ENCODE peak calls at places on chromosome 10, in five cellular contexts. One of them, this sample, is unnamed.

GRCh38 chr10:127986543-127987466 is 79.9 kb downstream of the PTPRE start:
- DNase-seq in BJ: no peak
- DNase-seq in GM19239: no peak
- DNase-seq in caudate nucleus: no peak
- DNase-seq in fibroblast of pulmonary artery: no peak
- DNase-seq in this sample: no peak

GRCh38 chr10:77391605-77392235 is 245.9 kb downstream of the KCNMA1 start:
- DNase-seq in caudate nucleus: peak; percentile 23
- DNase-seq in BJ: peak; percentile 51
- DNase-seq in fibroblast of pulmonary artery: peak; percentile 88
- DNase-seq in GM19239: no peak
- DNase-seq in this sample: peak; percentile 21

GRCh38 chr10:72702868-72703581 is 11.1 kb downstream of the MCU start:
- DNase-seq in BJ: no peak
- DNase-seq in caudate nucleus: no peak
- DNase-seq in fibroblast of pulmonary artery: peak; percentile 88
- DNase-seq in GM19239: no peak
- DNase-seq in this sample: no peak

GRCh38 chr10:50992356-50992866 is 81.9 kb upstream of the PRKG1 start:
- DNase-seq in GM19239: no peak
- DNase-seq in caudate nucleus: no peak
- DNase-seq in BJ: no peak
- DNase-seq in fibroblast of pulmonary artery: peak; percentile 48
- DNase-seq in this sample: no peak

GRCh38 chr10:132120200-132120599 is 54.5 kb downstream of the JAKMIP3 start:
- DNase-seq in BJ: no peak
- DNase-seq in caudate nucleus: no peak
- DNase-seq in fibroblast of pulmonary artery: no peak
- DNase-seq in GM19239: no peak
- DNase-seq in this sample: no peak

GRCh38 chr10:69180525-69181204 is 631 bp downstream of the SUPV3L1 start:
- DNase-seq in GM19239: no peak
- DNase-seq in caudate nucleus: no peak
- DNase-seq in fibroblast of pulmonary artery: peak; percentile 18
- DNase-seq in BJ: no peak
- DNase-seq in this sample: no peak

GRCh38 chr10:86439544-86439943 is 72.9 kb upstream of the GRID1 start:
- DNase-seq in BJ: peak; percentile 47
- DNase-seq in GM19239: no peak
- DNase-seq in fibroblast of pulmonary artery: peak; percentile 97
- DNase-seq in caudate nucleus: no peak
- DNase-seq in this sample: peak; percentile 30

GRCh38 chr10:92483539-92483938 is 90.4 kb downstream of the IDE start:
- DNase-seq in GM19239: no peak
- DNase-seq in caudate nucleus: no peak
- DNase-seq in fibroblast of pulmonary artery: no peak
- DNase-seq in BJ: no peak
- DNase-seq in this sample: no peak

GRCh38 chr10:32065871-32066270 is 9.6 kb upstream of the KIF5B start:
- DNase-seq in BJ: no peak
- DNase-seq in fibroblast of pulmonary artery: peak; percentile 79
- DNase-seq in caudate nucleus: no peak
- DNase-seq in GM19239: no peak
- DNase-seq in this sample: no peak

GRCh38 chr10:103693070-103693811 is 162.1 kb downstream of the SH3PXD2A start:
- DNase-seq in BJ: no peak
- DNase-seq in GM19239: no peak
- DNase-seq in fibroblast of pulmonary artery: no peak
- DNase-seq in caudate nucleus: no peak
- DNase-seq in this sample: no peak

GRCh38 chr10:18610517-18610916 is 40.9 kb downstream of the NSUN6 start:
- DNase-seq in caudate nucleus: no peak
- DNase-seq in GM19239: no peak
- DNase-seq in BJ: no peak
- DNase-seq in fibroblast of pulmonary artery: peak; percentile 90
- DNase-seq in this sample: no peak

GRCh38 chr10:86671985-86672710 is 3.8 kb downstream of the LDB3 start:
- DNase-seq in GM19239: no peak
- DNase-seq in fibroblast of pulmonary artery: no peak
- DNase-seq in caudate nucleus: no peak
- DNase-seq in BJ: no peak
- DNase-seq in this sample: no peak